ENCODE peak calls at places on chromosomes 11 and 22, in six cellular contexts. One of them, this sample, is unnamed.

GRCh38 chr22:37274380-37274862 is 7.9 kb upstream of the CYTH4 start:
- DNase-seq in lung: no peak
- DNase-seq in transverse colon: peak
- DNase-seq in heart right ventricle: peak
- DNase-seq in AG09309: no peak
- DNase-seq in HFFc6: no peak
- DNase-seq in this sample: no peak

GRCh38 chr22:27420186-27420816 is 381.3 kb downstream of the MN1 start:
- DNase-seq in lung: no peak
- DNase-seq in transverse colon: no peak
- DNase-seq in heart right ventricle: peak
- DNase-seq in AG09309: no peak
- DNase-seq in HFFc6: no peak
- DNase-seq in this sample: no peak

GRCh38 chr11:104946907-104947306 is 21.5 kb downstream of the CASP4 start:
- DNase-seq in lung: no peak
- DNase-seq in transverse colon: no peak
- DNase-seq in heart right ventricle: no peak
- DNase-seq in AG09309: no peak
- DNase-seq in HFFc6: peak
- DNase-seq in this sample: no peak

GRCh38 chr11:48002565-48002964 is 22.2 kb downstream of the PTPRJ start:
- DNase-seq in lung: no peak
- DNase-seq in transverse colon: no peak
- DNase-seq in heart right ventricle: no peak
- DNase-seq in AG09309: no peak
- DNase-seq in HFFc6: no peak
- DNase-seq in this sample: no peak

GRCh38 chr11:5689551-5689983 is at the start of gene TRIM22:
- DNase-seq in lung: peak
- DNase-seq in transverse colon: peak
- DNase-seq in heart right ventricle: no peak
- DNase-seq in AG09309: peak
- DNase-seq in HFFc6: peak
- DNase-seq in this sample: no peak

GRCh38 chr11:36037031-36037430 is 93.2 kb downstream of the LDLRAD3 start:
- DNase-seq in lung: no peak
- DNase-seq in transverse colon: no peak
- DNase-seq in heart right ventricle: peak
- DNase-seq in AG09309: no peak
- DNase-seq in HFFc6: peak
- DNase-seq in this sample: no peak

GRCh38 chr11:63769044-63769718 is 606 bp upstream of the ZFTA start:
- DNase-seq in lung: no peak
- DNase-seq in transverse colon: peak
- DNase-seq in heart right ventricle: peak
- DNase-seq in AG09309: no peak
- DNase-seq in HFFc6: no peak
- DNase-seq in this sample: no peak

GRCh38 chr22:46142548-46143490 is 7.5 kb upstream of the PPARA start:
- DNase-seq in lung: no peak
- DNase-seq in transverse colon: no peak
- DNase-seq in heart right ventricle: peak
- DNase-seq in AG09309: no peak
- DNase-seq in HFFc6: no peak
- DNase-seq in this sample: no peak

GRCh38 chr22:37300551-37301017 is 18.3 kb downstream of the CYTH4 start:
- DNase-seq in lung: no peak
- DNase-seq in transverse colon: no peak
- DNase-seq in heart right ventricle: no peak
- DNase-seq in AG09309: no peak
- DNase-seq in HFFc6: no peak
- DNase-seq in this sample: no peak

GRCh38 chr11:110076388-110076965 is 16.7 kb upstream of the ZC3H12C start:
- DNase-seq in lung: no peak
- DNase-seq in transverse colon: peak
- DNase-seq in heart right ventricle: no peak
- DNase-seq in AG09309: no peak
- DNase-seq in HFFc6: peak
- DNase-seq in this sample: no peak

GRCh38 chr11:12502041-12502440 is 124.7 kb downstream of the PARVA start:
- DNase-seq in lung: no peak
- DNase-seq in transverse colon: no peak
- DNase-seq in heart right ventricle: no peak
- DNase-seq in AG09309: peak
- DNase-seq in HFFc6: peak
- DNase-seq in this sample: peak

GRCh38 chr22:35739642-35740041 is 22.0 kb downstream of the APOL5 start:
- DNase-seq in lung: no peak
- DNase-seq in transverse colon: no peak
- DNase-seq in heart right ventricle: no peak
- DNase-seq in AG09309: no peak
- DNase-seq in HFFc6: no peak
- DNase-seq in this sample: peak

GRCh38 chr22:40966683-40967082 is 15.5 kb downstream of the RBX1 start:
- DNase-seq in lung: no peak
- DNase-seq in transverse colon: no peak
- DNase-seq in heart right ventricle: no peak
- DNase-seq in AG09309: no peak
- DNase-seq in HFFc6: no peak
- DNase-seq in this sample: no peak

GRCh38 chr11:46912526-46913150 is 5.7 kb downstream of the LRP4 start:
- DNase-seq in lung: no peak
- DNase-seq in transverse colon: no peak
- DNase-seq in heart right ventricle: no peak
- DNase-seq in AG09309: no peak
- DNase-seq in HFFc6: no peak
- DNase-seq in this sample: no peak

GRCh38 chr11:24373516-24373915 is 123.3 kb upstream of the LUZP2 start:
- DNase-seq in lung: no peak
- DNase-seq in transverse colon: no peak
- DNase-seq in heart right ventricle: no peak
- DNase-seq in AG09309: no peak
- DNase-seq in HFFc6: no peak
- DNase-seq in this sample: no peak

GRCh38 chr22:29539105-29539504 is 14.5 kb downstream of the THOC5 start:
- DNase-seq in lung: no peak
- DNase-seq in transverse colon: no peak
- DNase-seq in heart right ventricle: no peak
- DNase-seq in AG09309: no peak
- DNase-seq in HFFc6: no peak
- DNase-seq in this sample: no peak

GRCh38 chr22:48567213-48567975 is 1260.3 kb downstream of the BRD1 start:
- DNase-seq in lung: no peak
- DNase-seq in transverse colon: no peak
- DNase-seq in heart right ventricle: no peak
- DNase-seq in AG09309: no peak
- DNase-seq in HFFc6: no peak
- DNase-seq in this sample: peak

GRCh38 chr11:134566311-134566710 is 154.3 kb upstream of the B3GAT1 start:
- DNase-seq in lung: no peak
- DNase-seq in transverse colon: no peak
- DNase-seq in heart right ventricle: no peak
- DNase-seq in AG09309: no peak
- DNase-seq in HFFc6: no peak
- DNase-seq in this sample: no peak

GRCh38 chr11:106021181-106021966 is 666 bp downstream of the MSANTD4 start:
- DNase-seq in lung: no peak
- DNase-seq in transverse colon: no peak
- DNase-seq in heart right ventricle: no peak
- DNase-seq in AG09309: peak
- DNase-seq in HFFc6: peak
- DNase-seq in this sample: no peak

GRCh38 chr11:108135845-108136599 is 14.7 kb downstream of the ACAT1 start:
- DNase-seq in lung: no peak
- DNase-seq in transverse colon: no peak
- DNase-seq in heart right ventricle: no peak
- DNase-seq in AG09309: no peak
- DNase-seq in HFFc6: peak
- DNase-seq in this sample: no peak

GRCh38 chr22:21095773-21096107 is 50.0 kb downstream of the LRRC74B start:
- DNase-seq in lung: no peak
- DNase-seq in transverse colon: no peak
- DNase-seq in heart right ventricle: no peak
- DNase-seq in AG09309: no peak
- DNase-seq in HFFc6: no peak
- DNase-seq in this sample: no peak

GRCh38 chr11:43580735-43581369 is 99.7 kb upstream of the HSD17B12 start:
- DNase-seq in lung: no peak
- DNase-seq in transverse colon: no peak
- DNase-seq in heart right ventricle: no peak
- DNase-seq in AG09309: no peak
- DNase-seq in HFFc6: no peak
- DNase-seq in this sample: peak

GRCh38 chr22:31036671-31037550 is 44.2 kb upstream of the SMTN start:
- DNase-seq in lung: no peak
- DNase-seq in transverse colon: peak
- DNase-seq in heart right ventricle: no peak
- DNase-seq in AG09309: peak
- DNase-seq in HFFc6: peak
- DNase-seq in this sample: no peak

GRCh38 chr11:72102946-72103753 is at the start of gene LAMTOR1:
- DNase-seq in lung: peak
- DNase-seq in transverse colon: peak
- DNase-seq in heart right ventricle: peak
- DNase-seq in AG09309: peak
- DNase-seq in HFFc6: peak
- DNase-seq in this sample: peak
- TF ChIP-seq CTCF in lung: peak
- TF ChIP-seq CTCF in transverse colon: peak
- TF ChIP-seq CTCF in heart right ventricle: peak
- TF ChIP-seq CTCF in AG09309: peak
- TF ChIP-seq CTCF in HFFc6: peak
- TF ChIP-seq CTCF in this sample: peak

GRCh38 chr11:60914620-60915249 is 777 bp downstream of the TMEM109 start:
- DNase-seq in lung: no peak
- DNase-seq in transverse colon: peak
- DNase-seq in heart right ventricle: peak
- DNase-seq in AG09309: no peak
- DNase-seq in HFFc6: no peak
- DNase-seq in this sample: no peak

GRCh38 chr11:60916669-60917206 is 2.8 kb downstream of the TMEM109 start:
- DNase-seq in lung: no peak
- DNase-seq in transverse colon: no peak
- DNase-seq in heart right ventricle: no peak
- DNase-seq in AG09309: no peak
- DNase-seq in HFFc6: no peak
- DNase-seq in this sample: no peak

GRCh38 chr11:60917267-60917666 is 3.3 kb downstream of the TMEM109 start:
- DNase-seq in lung: no peak
- DNase-seq in transverse colon: no peak
- DNase-seq in heart right ventricle: no peak
- DNase-seq in AG09309: no peak
- DNase-seq in HFFc6: no peak
- DNase-seq in this sample: no peak

GRCh38 chr11:60913793-60914619 is at the start of gene TMEM109:
- DNase-seq in lung: peak
- DNase-seq in transverse colon: peak
- DNase-seq in heart right ventricle: peak
- DNase-seq in AG09309: peak
- DNase-seq in HFFc6: peak
- DNase-seq in this sample: peak

GRCh38 chr11:60915250-60915914 is 1.4 kb downstream of the TMEM109 start:
- DNase-seq in lung: peak
- DNase-seq in transverse colon: peak
- DNase-seq in heart right ventricle: no peak
- DNase-seq in AG09309: no peak
- DNase-seq in HFFc6: peak
- DNase-seq in this sample: no peak
- TF ChIP-seq CTCF in lung: peak
- TF ChIP-seq CTCF in transverse colon: no peak
- TF ChIP-seq CTCF in heart right ventricle: peak
- TF ChIP-seq CTCF in AG09309: peak
- TF ChIP-seq CTCF in HFFc6: peak
- TF ChIP-seq CTCF in this sample: peak

GRCh38 chr11:119016216-119017009 is 1.7 kb downstream of the RPS25 start:
- DNase-seq in lung: no peak
- DNase-seq in transverse colon: no peak
- DNase-seq in heart right ventricle: no peak
- DNase-seq in AG09309: no peak
- DNase-seq in HFFc6: no peak
- DNase-seq in this sample: no peak

GRCh38 chr11:119012629-119013170 is 5.4 kb downstream of the RPS25 start:
- DNase-seq in lung: no peak
- DNase-seq in transverse colon: no peak
- DNase-seq in heart right ventricle: no peak
- DNase-seq in AG09309: no peak
- DNase-seq in HFFc6: no peak
- DNase-seq in this sample: no peak

GRCh38 chr11:119014209-119014924 is 3.8 kb downstream of the RPS25 start:
- DNase-seq in lung: no peak
- DNase-seq in transverse colon: no peak
- DNase-seq in heart right ventricle: no peak
- DNase-seq in AG09309: no peak
- DNase-seq in HFFc6: no peak
- DNase-seq in this sample: no peak

GRCh38 chr11:119018074-119018938 is at the start of the genes RPS25 and TRAPPC4:
- DNase-seq in lung: peak
- DNase-seq in transverse colon: peak
- DNase-seq in heart right ventricle: peak
- DNase-seq in AG09309: peak
- DNase-seq in HFFc6: peak
- DNase-seq in this sample: peak

GRCh38 chr11:119015054-119015611 is 3.0 kb downstream of the RPS25 start:
- DNase-seq in lung: no peak
- DNase-seq in transverse colon: no peak
- DNase-seq in heart right ventricle: no peak
- DNase-seq in AG09309: no peak
- DNase-seq in HFFc6: no peak
- DNase-seq in this sample: no peak
- TF ChIP-seq CTCF in lung: no peak
- TF ChIP-seq CTCF in transverse colon: peak
- TF ChIP-seq CTCF in heart right ventricle: no peak
- TF ChIP-seq CTCF in AG09309: no peak
- TF ChIP-seq CTCF in HFFc6: peak
- TF ChIP-seq CTCF in this sample: peak

GRCh38 chr22:43624144-43624998 is 187.7 kb downstream of the EFCAB6 start:
- DNase-seq in lung: no peak
- DNase-seq in transverse colon: no peak
- DNase-seq in heart right ventricle: no peak
- DNase-seq in AG09309: peak
- DNase-seq in HFFc6: no peak
- DNase-seq in this sample: peak

GRCh38 chr22:43622886-43623285 is 189.2 kb downstream of the EFCAB6 start:
- DNase-seq in lung: no peak
- DNase-seq in transverse colon: no peak
- DNase-seq in heart right ventricle: no peak
- DNase-seq in AG09309: no peak
- DNase-seq in HFFc6: no peak
- DNase-seq in this sample: no peak

GRCh38 chr22:43620197-43620596 is 191.9 kb downstream of the EFCAB6 start:
- DNase-seq in lung: no peak
- DNase-seq in transverse colon: no peak
- DNase-seq in heart right ventricle: no peak
- DNase-seq in AG09309: no peak
- DNase-seq in HFFc6: no peak
- DNase-seq in this sample: peak

GRCh38 chr22:43616645-43617044 is 195.5 kb downstream of the EFCAB6 start:
- DNase-seq in lung: no peak
- DNase-seq in transverse colon: peak
- DNase-seq in heart right ventricle: no peak
- DNase-seq in AG09309: no peak
- DNase-seq in HFFc6: no peak
- DNase-seq in this sample: peak

GRCh38 chr22:43618517-43618916 is 193.6 kb downstream of the EFCAB6 start:
- DNase-seq in lung: no peak
- DNase-seq in transverse colon: no peak
- DNase-seq in heart right ventricle: no peak
- DNase-seq in AG09309: no peak
- DNase-seq in HFFc6: no peak
- DNase-seq in this sample: no peak
- TF ChIP-seq CTCF in lung: no peak
- TF ChIP-seq CTCF in transverse colon: no peak
- TF ChIP-seq CTCF in heart right ventricle: no peak
- TF ChIP-seq CTCF in AG09309: no peak
- TF ChIP-seq CTCF in HFFc6: no peak
- TF ChIP-seq CTCF in this sample: no peak